ENCODE peak calls at places on chromosomes 3 and 15, in eight cellular contexts. Q, R, F, B, I, Y, V and S are unnamed samples.

GRCh38 chr15:38589502-38589901 is 24.9 kb upstream of the RASGRP1 start:
- DNase-seq in V (no peak), R (peak; percentile 32), F (peak; percentile 64), I (peak; percentile 88), B (peak; percentile 85), Y (no peak), Q (no peak), S (no peak)

GRCh38 chr3:127779747-127780146 is 42.6 kb downstream of the MGLL start:
- DNase-seq in V (no peak), F (no peak), R (no peak), B (peak; percentile 21), Y (no peak), I (peak; percentile 56), Q (no peak), S (no peak)

GRCh38 chr3:136093771-136094170 is 102.4 kb downstream of the MSL2 start:
- DNase-seq in F (no peak), Q (no peak), I (no peak), Y (no peak), V (no peak), B (peak; percentile 8), R (no peak), S (no peak)

GRCh38 chr15:88769161-88769971 is 33.9 kb upstream of the ACAN start:
- DNase-seq in R (no peak), F (no peak), Q (peak; percentile 29), B (no peak), V (no peak), Y (peak; percentile 17), I (no peak), S (no peak)

GRCh38 chr3:12224181-12225147 is 64.4 kb upstream of the PPARG start:
- DNase-seq in F (peak; percentile 96), R (no peak), Y (no peak), V (no peak), B (peak; percentile 96), Q (no peak), I (peak; percentile 10), S (no peak)

GRCh38 chr3:125280966-125281365 is 68.4 kb upstream of the SLC12A8 start:
- DNase-seq in Y (no peak), F (peak; percentile 56), Q (no peak), I (peak; percentile 2), R (peak; percentile 19), B (peak; percentile 57), V (no peak), S (no peak)

GRCh38 chr15:31248263-31248662 is 78.4 kb upstream of the KLF13 start:
- DNase-seq in V (no peak), B (no peak), I (no peak), F (no peak), R (no peak), Y (no peak), Q (no peak), S (peak; percentile 40)

GRCh38 chr3:56751056-56751455 is 50.7 kb downstream of the ARHGEF3 start:
- DNase-seq in R (no peak), F (no peak), B (no peak), Y (no peak), V (no peak), I (no peak), Q (no peak), S (no peak)

GRCh38 chr3:184633185-184633584 is 71.6 kb downstream of the EPHB3 start:
- DNase-seq in Q (no peak), F (no peak), B (no peak), I (no peak), R (no peak), Y (no peak), V (no peak), S (peak; percentile 18)

GRCh38 chr3:28915711-28916481 is 365.0 kb upstream of the RBMS3 start:
- DNase-seq in V (no peak), Q (no peak), Y (peak; percentile 60), F (peak; percentile 91), I (peak; percentile 17), R (peak; percentile 22), B (peak; percentile 71), S (no peak)

GRCh38 chr15:20340931-20341661 is 200.5 kb downstream of the GOLGA6L6 start:
- DNase-seq in B (no peak), Q (peak; percentile 55), R (no peak), V (peak; percentile 100), F (no peak), Y (peak; percentile 41), I (no peak), S (peak; percentile 90)

GRCh38 chr15:98896002-98896721 is 111.4 kb downstream of the PGPEP1L start:
- DNase-seq in Y (no peak), B (peak; percentile 72), Q (no peak), F (peak; percentile 79), V (no peak), I (peak; percentile 36), R (no peak), S (no peak)

GRCh38 chr3:171187706-171188290 is 161.3 kb upstream of the SLC2A2 start:
- DNase-seq in Y (peak; percentile 28), Q (peak; percentile 15), I (peak; percentile 28), F (peak; percentile 62), R (no peak), B (peak; percentile 61), V (no peak), S (no peak)

GRCh38 chr3:195546130-195546560 is 3.0 kb upstream of the PPP1R2 start:
- DNase-seq in F (peak; percentile 84), Y (no peak), R (peak; percentile 52), B (peak; percentile 91), V (no peak), I (peak; percentile 82), Q (no peak), S (no peak)

GRCh38 chr3:28295819-28296364 is 52.6 kb upstream of the ZCWPW2 start:
- DNase-seq in V (no peak), Y (no peak), R (no peak), I (no peak), Q (no peak), B (peak; percentile 15), F (peak; percentile 18), S (no peak)

GRCh38 chr3:101836907-101837598 is 12.3 kb upstream of the NFKBIZ start:
- DNase-seq in B (peak; percentile 90), Q (no peak), V (no peak), R (no peak), Y (no peak), I (no peak), F (peak; percentile 90), S (no peak)

GRCh38 chr3:31137718-31138465 is 243.4 kb upstream of the GADL1 start:
- DNase-seq in V (no peak), F (no peak), Q (no peak), Y (no peak), R (no peak), I (no peak), B (no peak), S (no peak)

GRCh38 chr3:172561894-172562664 is 38.8 kb upstream of the TNFSF10 start:
- DNase-seq in Y (no peak), R (no peak), Q (no peak), B (no peak), I (no peak), V (no peak), F (no peak), S (no peak)

GRCh38 chr15:83030021-83030420 is 18.6 kb upstream of the C15orf40 start:
- DNase-seq in F (peak; percentile 29), I (peak; percentile 51), V (no peak), Q (no peak), R (no peak), Y (no peak), B (no peak), S (no peak)

GRCh38 chr15:71806452-71806931 is 3.9 kb upstream of the NR2E3 start:
- DNase-seq in F (peak; percentile 52), V (no peak), Y (no peak), R (no peak), I (no peak), B (peak; percentile 63), Q (no peak), S (no peak)

GRCh38 chr3:59240856-59241255 is 191.0 kb upstream of the CFAP20DC start:
- DNase-seq in B (no peak), Q (no peak), R (no peak), V (no peak), F (no peak), Y (no peak), I (no peak), S (no peak)

GRCh38 chr3:100776736-100777135 is 67.4 kb downstream of the TFG start:
- DNase-seq in R (no peak), F (no peak), I (no peak), Y (no peak), B (no peak), V (no peak), Q (no peak), S (no peak)

GRCh38 chr3:87901141-87901540 is 157.7 kb downstream of the CGGBP1 start:
- DNase-seq in R (no peak), F (no peak), V (no peak), B (peak; percentile 1), I (no peak), Q (no peak), Y (no peak), S (no peak)

GRCh38 chr3:13282986-13283876 is 136.9 kb downstream of the NUP210 start:
- DNase-seq in R (no peak), V (no peak), B (no peak), I (peak; percentile 13), Y (peak; percentile 68), F (no peak), Q (no peak), S (peak; percentile 30)
- TF ChIP-seq CTCF in R (no peak), V (peak; percentile 67), B (no peak), I (no peak), Y (peak; percentile 43), F (no peak), Q (peak; percentile 47), S (peak; percentile 11)

GRCh38 chr3:112413074-112413473 is 80.1 kb downstream of the CD200 start:
- DNase-seq in Q (no peak), V (no peak), B (no peak), I (no peak), Y (no peak), F (no peak), R (no peak), S (no peak)

GRCh38 chr3:112416391-112417212 is 82.7 kb downstream of the BTLA start:
- DNase-seq in R (no peak), F (no peak), B (no peak), Q (no peak), Y (no peak), I (no peak), V (no peak), S (no peak)

GRCh38 chr3:112413722-112414121 is 80.8 kb downstream of the CD200 start:
- DNase-seq in R (no peak), B (no peak), F (no peak), Y (no peak), Q (no peak), V (no peak), I (no peak), S (no peak)

GRCh38 chr3:112417696-112418318 is 81.5 kb downstream of the BTLA start:
- DNase-seq in Y (no peak), Q (no peak), B (no peak), V (no peak), I (no peak), F (no peak), R (no peak), S (no peak)

GRCh38 chr3:112415390-112415789 is 82.4 kb downstream of the CD200 start:
- DNase-seq in I (no peak), Q (no peak), Y (no peak), B (no peak), R (no peak), F (no peak), V (no peak), S (no peak)
- TF ChIP-seq CTCF in I (no peak), Q (no peak), Y (no peak), B (no peak), R (no peak), F (no peak), V (no peak), S (no peak)

GRCh38 chr15:74482661-74483060 is 21.7 kb upstream of the UBL7 start:
- DNase-seq in B (peak; percentile 8), Q (no peak), V (no peak), R (no peak), F (no peak), Y (peak; percentile 12), I (no peak), S (no peak)
- TF ChIP-seq CTCF in B (no peak), Q (peak; percentile 12), V (no peak), R (peak; percentile 3), F (peak; percentile 4), Y (no peak), I (no peak), S (no peak)

GRCh38 chr3:99620077-99620476 is 18.3 kb upstream of the COL8A1 start:
- DNase-seq in F (no peak), B (no peak), Q (no peak), Y (no peak), V (no peak), I (no peak), R (no peak), S (no peak)
- TF ChIP-seq CTCF in F (peak; percentile 12), B (peak; percentile 31), Q (peak; percentile 19), Y (no peak), V (peak; percentile 14), I (no peak), R (no peak), S (no peak)